ENCODE peak calls at places on chromosomes 1 and 21, in six cellular contexts. T is PC-3, X is neuronal stem cell, I is left ventricle myocardium inferior, L is psoas muscle, V is A549. K is an unnamed sample.

GRCh38 chr1:153515504-153516394 is 20.0 kb downstream of the S100A6 start:
- DNase-seq in V (no peak), L (no peak), T (peak; percentile 94), X (no peak), I (no peak), K (no peak)

GRCh38 chr1:231931846-231932454 is 305.4 kb downstream of the DISC1 start:
- DNase-seq in X (no peak), T (peak; percentile 67), L (no peak), V (peak; percentile 10), I (no peak), K (no peak)

GRCh38 chr1:224644553-224645154 is 28.5 kb downstream of the CNIH3 start:
- DNase-seq in T (peak; percentile 81), L (no peak), V (peak; percentile 67), I (no peak), X (peak; percentile 43), K (peak; percentile 33)

GRCh38 chr1:163744488-163744887 is 422.7 kb downstream of the NUF2 start:
- DNase-seq in V (no peak), T (no peak), L (no peak), I (no peak), X (no peak), K (no peak)

GRCh38 chr1:40859017-40859416 is 3.1 kb downstream of the CITED4 start:
- DNase-seq in I (no peak), X (no peak), V (no peak), T (no peak), L (no peak), K (no peak)

GRCh38 chr1:23198373-23198772 is 18.9 kb downstream of the HTR1D start:
- DNase-seq in T (peak; percentile 95), V (no peak), X (no peak), I (no peak), L (no peak), K (peak; percentile 61)

GRCh38 chr1:93829061-93829460 is 49.9 kb downstream of the DNTTIP2 start:
- DNase-seq in L (no peak), V (no peak), X (no peak), T (no peak), I (no peak), K (no peak)

GRCh38 chr1:117093870-117094621 is 27.5 kb downstream of the TRIM45 start:
- DNase-seq in T (peak; percentile 52), V (peak; percentile 10), X (no peak), L (no peak), I (no peak), K (peak; percentile 62)

GRCh38 chr1:177464682-177465081 is 293.9 kb downstream of the BRINP2 start:
- DNase-seq in T (no peak), I (no peak), X (no peak), V (no peak), L (no peak), K (no peak)

GRCh38 chr1:42211224-42211623 is 46.7 kb upstream of the GUCA2A start:
- DNase-seq in T (peak; percentile 59), V (no peak), L (no peak), X (no peak), I (no peak), K (peak; percentile 44)

GRCh38 chr1:2233997-2234761 is 6.1 kb downstream of the SKI start:
- DNase-seq in T (peak; percentile 32), I (peak; percentile 89), V (no peak), X (no peak), L (peak; percentile 96), K (peak; percentile 78)

GRCh38 chr1:8122160-8122476 is 96.0 kb upstream of the ERRFI1 start:
- DNase-seq in X (no peak), V (no peak), I (no peak), T (no peak), L (no peak), K (no peak)

GRCh38 chr21:36730291-36731281 is 31.7 kb downstream of the SIM2 start:
- DNase-seq in X (no peak), V (no peak), T (no peak), L (no peak), I (no peak), K (no peak)

GRCh38 chr1:15152318-15153183 is 996 bp upstream of the TMEM51 start:
- DNase-seq in X (peak; percentile 58), V (peak; percentile 87), T (peak; percentile 89), L (peak; percentile 76), I (peak; percentile 82), K (peak; percentile 81)

GRCh38 chr1:1665815-1666251 is 7.0 kb upstream of the CDK11B start:
- DNase-seq in L (no peak), V (no peak), T (no peak), I (no peak), X (peak; percentile 11), K (no peak)

GRCh38 chr1:150221552-150221951 is 14.4 kb downstream of the ANP32E start:
- DNase-seq in V (peak; percentile 36), L (no peak), X (no peak), I (no peak), T (peak; percentile 64), K (no peak)

GRCh38 chr1:238552271-238552670 is 661.5 kb upstream of the ZP4 start:
- DNase-seq in T (no peak), L (no peak), X (no peak), V (no peak), I (no peak), K (no peak)

GRCh38 chr1:169109561-169110134 is 3.2 kb downstream of the ATP1B1 start:
- DNase-seq in T (peak; percentile 84), X (no peak), L (no peak), V (peak; percentile 83), I (peak; percentile 24), K (no peak)

GRCh38 chr1:27519341-27520258 is 29.6 kb upstream of the WASF2 start:
- DNase-seq in V (no peak), X (no peak), T (no peak), L (peak; percentile 36), I (peak; percentile 51), K (peak; percentile 59)

GRCh38 chr1:50609508-50609907 is 186.3 kb upstream of the DMRTA2 start:
- DNase-seq in V (no peak), L (no peak), I (no peak), X (no peak), T (no peak), K (no peak)

GRCh38 chr1:22861764-22862440 is 110.8 kb downstream of the LACTBL1 start:
- DNase-seq in V (peak; percentile 30), T (peak; percentile 58), I (no peak), X (peak; percentile 35), L (no peak), K (no peak)

GRCh38 chr1:181021811-181022434 is 747 bp downstream of the STX6 start:
- DNase-seq in T (peak; percentile 83), L (peak; percentile 68), X (peak; percentile 59), I (peak; percentile 62), V (peak; percentile 63), K (peak; percentile 86)

GRCh38 chr1:1487701-1488100 is 16.1 kb downstream of the ATAD3B start:
- DNase-seq in L (no peak), I (no peak), T (no peak), X (no peak), V (no peak), K (no peak)

GRCh38 chr1:227892930-227893695 is 54.6 kb downstream of the WNT9A start:
- DNase-seq in X (no peak), L (no peak), T (no peak), V (no peak), I (no peak), K (peak; percentile 0)

GRCh38 chr1:20426923-20427322 is 59.1 kb downstream of the CAMK2N1 start:
- DNase-seq in V (peak; percentile 22), L (no peak), X (no peak), T (peak; percentile 86), I (no peak), K (peak; percentile 63)

GRCh38 chr1:234601217-234602017 is 8.6 kb downstream of the IRF2BP2 start:
- DNase-seq in I (no peak), L (no peak), X (no peak), V (no peak), T (peak; percentile 22), K (no peak)

GRCh38 chr1:68107771-68108170 is 57.3 kb upstream of the DIRAS3 start:
- DNase-seq in I (no peak), X (no peak), V (no peak), L (no peak), T (peak; percentile 70), K (peak; percentile 50)

DNA sequence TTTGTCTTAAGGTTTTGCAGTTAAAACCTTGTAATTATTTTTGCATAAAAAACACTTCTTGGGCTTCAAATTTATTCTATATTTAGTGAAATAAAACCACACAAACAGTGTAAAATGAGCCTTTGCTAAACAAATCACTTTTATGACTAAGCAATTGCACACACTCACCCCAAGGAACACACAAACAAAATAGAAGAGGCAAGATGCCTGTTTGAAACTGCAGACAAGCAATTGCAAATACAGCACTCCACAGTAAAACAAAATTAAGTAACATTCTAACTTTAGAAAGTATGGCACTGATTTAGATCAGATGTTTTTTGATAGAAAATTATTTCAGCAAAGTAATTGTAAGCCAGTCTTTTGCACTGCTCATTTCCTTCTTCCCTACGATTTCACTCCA is 1036.5 kb downstream of the ADGRL2 start:
- DNase-seq in X (no peak), L (no peak), T (no peak), V (no peak), I (no peak), K (no peak)
- H3K9me3 ChIP-seq in X (peaks cover 3% of the 10 kb centered on the region), L (no peaks in the 10 kb centered on the region), T (no peaks in the 10 kb centered on the region), V (no peaks in the 10 kb centered on the region), I (peaks cover 7% of the 10 kb centered on the region), K (no peaks in the 10 kb centered on the region)

GRCh38 chr1:190376067-190376466 is 101.6 kb downstream of the BRINP3 start:
- DNase-seq in L (no peak), T (no peak), I (no peak), X (no peak), V (no peak), K (no peak)

GRCh38 chr1:190377294-190377693 is 100.4 kb downstream of the BRINP3 start:
- DNase-seq in I (no peak), L (no peak), T (no peak), V (no peak), X (no peak), K (no peak)

GRCh38 chr1:190373705-190374336 is 103.8 kb downstream of the BRINP3 start:
- DNase-seq in X (peak; percentile 8), I (no peak), V (no peak), T (peak; percentile 74), L (no peak), K (no peak)
- H3K4me3 ChIP-seq in X (no peak overlapping the region), I (no peak overlapping the region), V (no peak overlapping the region), T (no peak overlapping the region), L (no peak overlapping the region), K (no peak overlapping the region)

GRCh38 chr1:85585845-85586244 is 5.3 kb downstream of the CCN1 start:
- DNase-seq in T (peak; percentile 42), X (no peak), I (no peak), V (no peak), L (no peak), K (no peak)
- H3K9me3 ChIP-seq in T (no peaks in the 10 kb centered on the region), X (peaks cover 1% of the 10 kb centered on the region), I (peaks cover 15% of the 10 kb centered on the region), V (no peaks in the 10 kb centered on the region), L (no peaks in the 10 kb centered on the region), K (peaks cover 4% of the 10 kb centered on the region)

GRCh38 chr1:212290608-212291007 is 5.4 kb downstream of the PPP2R5A start:
- DNase-seq in V (no peak), I (no peak), T (peak; percentile 69), X (no peak), L (no peak), K (no peak)

GRCh38 chr1:212287261-212287895 is 2.2 kb downstream of the PPP2R5A start:
- DNase-seq in I (no peak), L (no peak), T (no peak), X (no peak), V (no peak), K (no peak)

GRCh38 chr1:212291505-212292134 is 6.4 kb downstream of the PPP2R5A start:
- DNase-seq in I (no peak), X (peak; percentile 60), T (peak; percentile 84), L (no peak), V (peak; percentile 66), K (no peak)

GRCh38 chr1:212288614-212289013 is 3.4 kb downstream of the PPP2R5A start:
- DNase-seq in V (no peak), L (no peak), T (peak; percentile 67), X (no peak), I (no peak), K (no peak)

GRCh38 chr1:212289262-212290077 is 4.3 kb downstream of the PPP2R5A start:
- DNase-seq in T (no peak), L (no peak), V (no peak), I (no peak), X (no peak), K (no peak)
- H3K4me3 ChIP-seq in T (no peak overlapping the region), L (peak overlapping the region; percentile 96), V (no peak overlapping the region), I (peak overlapping the region; percentile 94), X (no peak overlapping the region), K (no peak overlapping the region)

K was measured in MG63.